ENCODE peak calls at places on chromosomes 4 and X, in seven cellular contexts. E is lower lobe of right lung, Q is upper lobe of right lung, K is GM23338, P is tibial nerve, M is caudate nucleus, I is uterus. G is an unnamed sample.

GRCh38 chr4:171940656-171941055 is 127.5 kb downstream of the GALNTL6 start:
- DNase-seq in E (no peak), Q (no peak), K (no peak), P (no peak), M (no peak), I (no peak), G (no peak)

GRCh38 chr4:7960790-7961655 is 21.4 kb upstream of the AFAP1 start:
- DNase-seq in E (no peak), Q (no peak), K (no peak), P (no peak), M (no peak), I (peak; percentile 94), G (peak; percentile 96)

GRCh38 chr4:19857405-19857804 is 394.3 kb upstream of the SLIT2 start:
- DNase-seq in E (no peak), Q (no peak), K (no peak), P (no peak), M (no peak), I (no peak), G (peak; percentile 13)

GRCh38 chr4:5933996-5934831 is 41.3 kb upstream of the CRMP1 start:
- DNase-seq in E (no peak), Q (no peak), K (no peak), P (no peak), M (no peak), I (no peak), G (no peak)

GRCh38 chrX:134374910-134375309 is 85.1 kb upstream of the HPRT1 start:
- DNase-seq in E (no peak), Q (no peak), K (no peak), P (no peak), M (no peak), I (no peak), G (no peak)

GRCh38 chr4:24798036-24798610 is 2.8 kb downstream of the SOD3 start:
- DNase-seq in E (no peak), Q (no peak), K (no peak), P (no peak), M (no peak), I (no peak), G (peak; percentile 74)

GRCh38 chr4:183721207-183722081 is 62.4 kb downstream of the TRAPPC11 start:
- DNase-seq in E (peak; percentile 80), Q (peak; percentile 88), K (peak; percentile 67), P (no peak), M (peak; percentile 16), I (peak; percentile 39), G (peak; percentile 91)

GRCh38 chr4:128386761-128387599 is 99.4 kb upstream of the PGRMC2 start:
- DNase-seq in E (peak; percentile 75), Q (peak; percentile 76), K (no peak), P (peak; percentile 85), M (peak; percentile 83), I (peak; percentile 95), G (peak; percentile 77)

GRCh38 chr4:5751918-5752802 is 41.2 kb downstream of the EVC start:
- DNase-seq in E (no peak), Q (peak; percentile 44), K (peak; percentile 87), P (no peak), M (no peak), I (no peak), G (peak; percentile 85)

GRCh38 chrX:67693928-67694327 is 150.1 kb downstream of the AR start:
- DNase-seq in E (no peak), Q (no peak), K (no peak), P (no peak), M (no peak), I (no peak), G (peak; percentile 11)

GRCh38 chr4:147877308-147877771 is 145.5 kb downstream of the ARHGAP10 start:
- DNase-seq in E (no peak), Q (no peak), K (no peak), P (no peak), M (no peak), I (no peak), G (no peak)

GRCh38 chr4:25818293-25819240 is 44.2 kb downstream of the SEL1L3 start:
- DNase-seq in E (no peak), Q (no peak), K (no peak), P (no peak), M (no peak), I (no peak), G (no peak)

GRCh38 chr4:5472166-5472565 is 236.2 kb downstream of the EVC2 start:
- DNase-seq in E (no peak), Q (peak; percentile 21), K (no peak), P (no peak), M (no peak), I (no peak), G (no peak)

GRCh38 chrX:13059676-13060499 is 15.5 kb upstream of the FAM9C start:
- DNase-seq in E (no peak), Q (no peak), K (no peak), P (no peak), M (no peak), I (no peak), G (no peak)

GRCh38 chrX:122565952-122566351 is 618.1 kb upstream of the GRIA3 start:
- DNase-seq in E (no peak), Q (no peak), K (no peak), P (no peak), M (no peak), I (no peak), G (peak; percentile 89)

GRCh38 chr4:98261291-98262271 is at the start of gene RAP1GDS1:
- DNase-seq in E (peak; percentile 72), Q (peak; percentile 79), K (peak; percentile 28), P (peak; percentile 13), M (peak; percentile 71), I (peak; percentile 38), G (peak; percentile 85)

GRCh38 chrX:29604381-29604780 is 611.0 kb upstream of the MAGEB2 start:
- DNase-seq in E (no peak), Q (no peak), K (no peak), P (no peak), M (no peak), I (no peak), G (no peak)

GRCh38 chr4:178136736-178137345 is 694.6 kb upstream of the AGA start:
- DNase-seq in E (no peak), Q (peak; percentile 52), K (no peak), P (no peak), M (no peak), I (no peak), G (no peak)

GRCh38 chr4:147928400-147928799 is 196.5 kb downstream of the ARHGAP10 start:
- DNase-seq in E (no peak), Q (no peak), K (no peak), P (no peak), M (no peak), I (no peak), G (peak; percentile 59)

GRCh38 chrX:20362268-20363002 is 95.7 kb upstream of the RPS6KA3 start:
- DNase-seq in E (no peak), Q (no peak), K (no peak), P (no peak), M (no peak), I (no peak), G (peak; percentile 65)

GRCh38 chr4:870951-871350 is 45.0 kb upstream of the CPLX1 start:
- DNase-seq in E (no peak), Q (no peak), K (no peak), P (no peak), M (no peak), I (no peak), G (no peak)

GRCh38 chr4:27775156-27775555 is 914.5 kb downstream of the STIM2 start:
- DNase-seq in E (no peak), Q (no peak), K (no peak), P (no peak), M (no peak), I (no peak), G (no peak)

GRCh38 chrX:68868902-68869800 is 40.3 kb downstream of the EFNB1 start:
- DNase-seq in E (no peak), Q (no peak), K (no peak), P (no peak), M (no peak), I (no peak), G (no peak)

GRCh38 chrX:21940356-21940829 is at the start of gene SMS:
- DNase-seq in E (peak; percentile 83), Q (peak; percentile 89), K (peak; percentile 74), P (peak; percentile 60), M (peak; percentile 60), I (peak; percentile 71), G (peak; percentile 94)

DNA sequence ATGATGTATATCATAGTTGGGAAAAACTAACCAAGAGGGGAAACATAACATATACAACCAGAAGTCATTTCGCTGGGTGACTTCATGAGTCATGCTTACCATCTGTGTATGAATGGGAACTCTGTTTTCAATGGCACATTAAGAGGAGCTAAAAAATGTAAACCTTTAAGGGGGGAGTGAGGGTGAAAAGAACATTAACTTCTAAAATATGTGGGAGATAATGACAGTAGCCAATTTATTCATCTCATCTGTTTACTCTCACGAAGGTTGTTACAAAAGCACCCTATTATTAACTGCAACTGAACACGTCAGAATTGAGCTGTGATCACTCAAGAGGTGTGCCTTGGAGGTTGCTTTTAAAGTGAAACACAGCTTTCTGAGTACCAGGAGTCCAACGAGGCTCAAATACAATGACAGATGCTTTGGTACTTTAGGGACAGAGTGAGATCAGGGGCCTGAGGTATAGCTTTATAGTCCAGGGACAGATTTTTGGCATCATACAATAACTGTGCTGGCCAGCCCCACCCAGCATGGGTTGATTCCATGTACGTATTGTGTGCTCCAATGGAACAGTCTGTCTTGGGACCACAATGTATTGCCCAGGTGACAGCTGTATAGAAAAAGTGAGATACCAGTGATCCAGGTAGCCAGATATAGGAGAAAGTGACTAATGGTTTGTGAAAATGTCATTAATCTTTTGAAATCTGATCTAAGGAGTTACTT is 107.3 kb downstream of the AMMECR1 start:
- DNase-seq in E (no peak), Q (no peak), K (no peak), P (no peak), M (no peak), I (no peak), G (no peak)
- H3K27ac ChIP-seq in E (no peak overlapping the region), Q (no peak overlapping the region), K (no peak overlapping the region), P (no peak overlapping the region), M (no peak overlapping the region), I (no peak overlapping the region), G (peak overlapping the region; percentile 72)

GRCh38 chr4:155667538-155668511 is 1.2 kb downstream of the GUCY1A1 start:
- DNase-seq in E (peak; percentile 61), Q (peak; percentile 80), K (peak; percentile 60), P (no peak), M (peak; percentile 28), I (peak; percentile 53), G (peak; percentile 76)
- H3K27ac ChIP-seq in E (peak overlapping the region; percentile 90), Q (peak overlapping the region; percentile 90), K (no peak overlapping the region), P (peak overlapping the region; percentile 49), M (peak overlapping the region; percentile 84), I (peak overlapping the region; percentile 96), G (no peak overlapping the region)

GRCh38 chrX:64975989-64976672 is at the start of gene ZC4H2:
- DNase-seq in E (peak; percentile 80), Q (peak; percentile 83), K (peak; percentile 86), P (peak; percentile 26), M (peak; percentile 21), I (peak; percentile 74), G (peak; percentile 78)
- H3K27ac ChIP-seq in E (no peak within 1 kb of the TSS), Q (no peak within 1 kb of the TSS), K (peak within 1 kb of the TSS; percentile 50), P (no peak within 1 kb of the TSS), M (no peak within 1 kb of the TSS), I (peak within 1 kb of the TSS; percentile 66), G (no peak within 1 kb of the TSS)

DNA sequence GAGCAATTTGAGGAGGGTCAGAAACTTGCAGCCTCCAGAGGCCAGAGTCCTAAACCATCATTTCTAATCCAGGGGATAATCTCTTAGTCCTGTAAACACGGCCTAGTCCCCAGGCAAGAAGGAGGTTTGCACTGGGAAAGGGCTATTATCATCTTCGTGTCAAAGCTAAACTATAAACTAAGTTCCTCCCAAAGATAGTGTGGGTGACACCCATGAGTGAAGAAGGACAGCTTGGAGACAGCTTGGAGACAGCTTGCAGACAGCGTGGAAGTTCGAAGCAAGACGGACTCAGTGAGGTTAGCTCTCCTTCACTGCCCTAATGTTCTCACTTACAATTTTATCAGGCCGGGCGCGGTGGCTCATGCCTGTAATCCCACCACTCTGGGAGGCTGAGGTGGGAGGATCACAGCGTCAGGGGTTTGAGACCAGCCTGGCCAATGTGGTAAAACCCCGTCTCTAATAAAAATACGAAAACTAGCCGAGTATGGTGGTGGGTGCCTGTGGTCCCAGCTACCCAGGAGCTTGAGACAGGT is 19.3 kb upstream of the PLCXD1 start:
- DNase-seq in E (no peak), Q (no peak), K (no peak), P (no peak), M (no peak), I (no peak), G (peak; percentile 82)
- H3K27ac ChIP-seq in E (no peak overlapping the region), Q (no peak overlapping the region), K (no peak overlapping the region), P (no peak overlapping the region), M (no peak overlapping the region), I (no peak overlapping the region), G (no peak overlapping the region)

G was measured in osteoblast.